ENCODE peak calls at places on chromosomes 6 and 20, in seven cellular contexts. I is stomach, F is fibroblast of the aortic adventitia, K is Panc1, W is cardiac muscle cell, U is PC-9, D is breast epithelium. S is an unnamed sample.

GRCh38 chr6:96631248-96631647 is 68.3 kb downstream of the FHL5 start:
- DNase-seq in I (no peak), F (no peak), K (no peak), W (no peak), U (no peak), D (no peak), S (no peak)

GRCh38 chr6:136115941-136116340 is 134.2 kb downstream of the MTFR2 start:
- DNase-seq in I (no peak), F (no peak), K (no peak), W (no peak), U (no peak), D (no peak), S (no peak)

GRCh38 chr20:6122111-6122872 is 538 bp downstream of the FERMT1 start:
- DNase-seq in I (no peak), F (peak; percentile 81), K (no peak), W (peak; percentile 72), U (peak; percentile 83), D (no peak), S (no peak)

GRCh38 chr6:131400054-131400781 is 172.8 kb upstream of the ARG1 start:
- DNase-seq in I (no peak), F (peak; percentile 91), K (no peak), W (no peak), U (peak; percentile 56), D (no peak), S (no peak)

GRCh38 chr20:57844626-57845596 is 135.1 kb upstream of the PMEPA1 start:
- DNase-seq in I (no peak), F (no peak), K (no peak), W (no peak), U (no peak), D (no peak), S (no peak)

GRCh38 chr6:72626126-72626525 is 4.3 kb downstream of the KCNQ5 start:
- DNase-seq in I (no peak), F (no peak), K (no peak), W (no peak), U (no peak), D (no peak), S (no peak)

GRCh38 chr20:58854638-58855471 is 2.3 kb downstream of the GNAS start:
- DNase-seq in I (no peak), F (no peak), K (no peak), W (no peak), U (no peak), D (no peak), S (no peak)

GRCh38 chr6:38784506-38785235 is 69.6 kb downstream of the DNAH8 start:
- DNase-seq in I (no peak), F (no peak), K (no peak), W (no peak), U (no peak), D (no peak), S (no peak)

GRCh38 chr20:17794400-17794799 is 94.6 kb downstream of the BANF2 start:
- DNase-seq in I (peak; percentile 67), F (no peak), K (no peak), W (no peak), U (no peak), D (peak; percentile 76), S (no peak)

GRCh38 chr6:27178001-27178730 is 69.3 kb upstream of the PRSS16 start:
- DNase-seq in I (peak; percentile 50), F (peak; percentile 89), K (peak; percentile 65), W (peak; percentile 56), U (peak; percentile 80), D (peak; percentile 53), S (no peak)
- TF ChIP-seq CTCF in I (no peak), F (no peak), K (peak; percentile 20), W (no peak), U (peak; percentile 41), D (no peak), S (no peak)

GRCh38 chr6:108565893-108566292 is 5.2 kb downstream of the FOXO3 start:
- DNase-seq in I (no peak), F (peak; percentile 92), K (no peak), W (no peak), U (peak; percentile 71), D (peak; percentile 61), S (no peak)
- H3K4me3 ChIP-seq in I (no peak overlapping the region), F (no peak overlapping the region), K (no peak overlapping the region), W (no peak overlapping the region), U (peak overlapping the region; percentile 99), D (peak overlapping the region; percentile 86), S (no peak overlapping the region)

GRCh38 chr6:167247814-167248595 is 43.1 kb upstream of the UNC93A start:
- DNase-seq in I (no peak), F (no peak), K (no peak), W (no peak), U (no peak), D (no peak), S (no peak)
- TF ChIP-seq CTCF in I (no peak), F (no peak), K (no peak), W (no peak), U (no peak), D (no peak), S (no peak)

DNA sequence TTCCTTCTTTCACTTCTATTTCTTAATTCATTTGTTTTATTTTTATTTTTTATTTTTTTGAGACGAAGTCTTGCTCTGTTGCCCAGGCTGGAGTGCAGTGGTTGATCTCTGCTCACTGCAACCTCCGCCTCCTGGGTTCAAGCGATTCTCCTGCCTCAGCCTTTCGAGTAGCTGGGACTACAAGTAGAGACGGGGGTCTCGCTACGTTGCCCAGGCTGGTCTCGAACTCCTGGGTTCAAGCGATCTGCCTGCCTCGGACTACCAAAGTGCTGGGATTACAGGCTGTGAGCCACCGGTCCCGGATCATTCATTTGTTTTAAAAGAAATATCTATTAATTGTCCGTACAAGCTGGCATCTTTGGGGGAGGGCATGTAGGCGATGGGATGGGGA is 487 bp upstream of the NFKBIE start:
- DNase-seq in I (no peak), F (no peak), K (no peak), W (no peak), U (no peak), D (no peak), S (no peak)
- H3K4me3 ChIP-seq in I (peak overlapping the region; percentile 63), F (peak overlapping the region; percentile 22), K (peak overlapping the region; percentile 86), W (no peak overlapping the region), U (peak overlapping the region; percentile 89), D (peak overlapping the region; percentile 90), S (peak overlapping the region; percentile 94)

GRCh38 chr6:34067814-34068213 is 78.1 kb downstream of the GRM4 start:
- DNase-seq in I (no peak), F (no peak), K (no peak), W (no peak), U (no peak), D (no peak), S (no peak)
- TF ChIP-seq CTCF in I (no peak), F (peak; percentile 9), K (peak; percentile 71), W (no peak), U (no peak), D (no peak), S (peak; percentile 44)

GRCh38 chr6:15555101-15556038 is 107.5 kb downstream of the DTNBP1 start:
- DNase-seq in I (no peak), F (no peak), K (no peak), W (no peak), U (no peak), D (no peak), S (no peak)
- H3K4me3 ChIP-seq in I (no peak overlapping the region), F (no peak overlapping the region), K (no peak overlapping the region), W (no peak overlapping the region), U (no peak overlapping the region), D (no peak overlapping the region), S (no peak overlapping the region)

GRCh38 chr6:87945181-87945580 is 102.5 kb upstream of the SPACA1 start:
- DNase-seq in I (no peak), F (peak; percentile 13), K (no peak), W (peak; percentile 11), U (no peak), D (no peak), S (no peak)

GRCh38 chr6:87941556-87942358 is 105.9 kb upstream of the SPACA1 start:
- DNase-seq in I (no peak), F (no peak), K (no peak), W (no peak), U (no peak), D (no peak), S (no peak)

GRCh38 chr6:87945966-87946365 is 101.7 kb upstream of the SPACA1 start:
- DNase-seq in I (no peak), F (peak; percentile 66), K (no peak), W (no peak), U (no peak), D (peak; percentile 54), S (no peak)

GRCh38 chr6:87943191-87943590 is 104.5 kb upstream of the SPACA1 start:
- DNase-seq in I (no peak), F (no peak), K (no peak), W (no peak), U (no peak), D (no peak), S (no peak)

GRCh38 chr6:87944541-87944954 is 103.1 kb upstream of the SPACA1 start:
- DNase-seq in I (peak; percentile 31), F (peak; percentile 66), K (peak; percentile 32), W (peak; percentile 69), U (peak; percentile 84), D (peak; percentile 86), S (no peak)
- TF ChIP-seq CTCF in I (no peak), F (peak; percentile 29), K (no peak), W (no peak), U (no peak), D (no peak), S (peak; percentile 15)

DNA sequence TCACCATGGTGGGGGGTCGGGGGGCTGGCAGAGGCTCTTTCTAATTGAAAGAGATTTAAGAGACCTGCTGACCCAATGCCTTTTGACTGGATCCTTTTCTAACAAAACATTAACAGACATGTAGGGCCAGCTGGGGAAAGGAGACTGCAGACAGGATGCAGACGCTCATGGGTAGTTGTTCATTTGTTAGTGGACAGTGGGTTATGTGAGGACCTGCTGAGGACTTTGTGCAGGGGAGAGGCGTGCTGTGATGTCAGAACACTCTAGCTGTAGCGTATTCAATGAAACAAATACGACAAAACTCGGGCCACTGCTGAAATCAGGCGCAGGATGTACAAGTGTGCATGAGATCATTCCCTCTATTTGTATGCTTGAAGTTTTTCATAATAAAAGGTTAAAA is 1.1 kb downstream of the IP6K3 start:
- DNase-seq in I (no peak), F (no peak), K (no peak), W (no peak), U (no peak), D (no peak), S (no peak)
- H3K4me3 ChIP-seq in I (no peak overlapping the region), F (no peak overlapping the region), K (no peak overlapping the region), W (no peak overlapping the region), U (no peak overlapping the region), D (no peak overlapping the region), S (no peak overlapping the region)

DNA sequence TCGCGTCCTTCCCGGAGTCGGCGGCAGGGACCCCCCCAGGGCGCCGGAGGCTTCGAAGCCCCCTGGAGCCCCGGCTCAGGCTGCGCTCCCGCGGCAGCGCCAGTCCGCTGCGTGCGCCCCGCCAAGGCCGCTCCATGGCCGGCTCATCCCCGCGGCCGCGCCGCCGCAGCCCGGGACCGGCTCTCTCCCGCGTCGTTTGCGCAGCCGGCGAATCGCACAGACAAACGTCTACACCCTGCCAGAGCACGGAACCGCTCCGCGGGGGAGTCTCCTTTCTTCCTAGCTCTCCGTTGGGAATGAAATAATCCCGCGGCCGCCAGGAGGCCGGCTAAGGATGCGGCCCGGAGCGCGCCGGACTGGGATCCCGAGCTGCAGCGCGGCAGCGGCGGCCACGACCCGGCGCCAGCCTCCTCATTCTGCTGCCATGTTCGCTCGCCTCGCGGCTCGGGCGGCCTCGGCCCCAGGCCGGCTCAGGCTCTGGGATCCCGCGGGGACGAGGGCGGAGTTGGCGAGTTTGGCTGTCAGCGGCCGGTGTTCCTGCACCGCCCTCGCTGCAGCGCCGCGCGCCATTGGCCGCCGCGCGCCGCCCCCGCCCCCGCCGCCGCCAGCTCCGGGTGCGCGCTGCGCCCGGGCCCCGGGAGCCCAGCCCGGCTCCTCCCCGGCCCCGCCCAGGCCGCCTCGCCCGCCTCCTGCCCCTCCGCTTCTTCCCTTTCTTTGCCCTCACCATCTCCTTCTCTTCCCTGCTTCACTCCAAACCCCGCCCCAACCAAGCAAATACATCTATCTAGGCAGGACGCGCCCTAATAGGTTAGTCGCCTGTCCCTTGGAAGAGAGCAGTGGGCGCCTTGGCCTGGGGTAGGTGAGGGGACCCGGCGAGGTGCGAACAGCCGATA is at the start of gene GFOD1:
- DNase-seq in I (peak; percentile 86), F (peak; percentile 79), K (no peak), W (peak; percentile 94), U (peak; percentile 46), D (peak; percentile 73), S (no peak)
- TF ChIP-seq CTCF in I (no peak), F (peak; percentile 33), K (peak; percentile 39), W (peak; percentile 6), U (no peak), D (peak; percentile 22), S (peak; percentile 4)